ENCODE peak calls at places on chromosomes 11 and 22, in eight cellular contexts. One of them, this sample, is unnamed.

GRCh38 chr11:111663820-111664219 is 61.6 kb downstream of the SIK2 start:
- DNase-seq in GM20000: no peak
- DNase-seq in GM23338: no peak
- DNase-seq in mammary epithelial cell: no peak
- DNase-seq in IMR-90: no peak
- DNase-seq in cardiac fibroblast: peak; percentile 76
- DNase-seq in cardiac muscle cell: no peak
- DNase-seq in tibial artery: peak; percentile 52
- DNase-seq in this sample: peak; percentile 46

GRCh38 chr11:46120361-46120710 is 918 bp downstream of the PHF21A start:
- DNase-seq in GM20000: peak; percentile 25
- DNase-seq in GM23338: no peak
- DNase-seq in mammary epithelial cell: no peak
- DNase-seq in IMR-90: no peak
- DNase-seq in cardiac fibroblast: no peak
- DNase-seq in cardiac muscle cell: peak; percentile 49
- DNase-seq in tibial artery: peak; percentile 31
- DNase-seq in this sample: peak; percentile 16

GRCh38 chr11:27097538-27097937 is 56.9 kb downstream of the BBOX1 start:
- DNase-seq in GM20000: no peak
- DNase-seq in GM23338: no peak
- DNase-seq in mammary epithelial cell: no peak
- DNase-seq in IMR-90: no peak
- DNase-seq in cardiac fibroblast: no peak
- DNase-seq in cardiac muscle cell: no peak
- DNase-seq in tibial artery: no peak
- DNase-seq in this sample: no peak

GRCh38 chr22:42114721-42115120 is 15.9 kb downstream of the CYP2D6 start:
- DNase-seq in GM20000: no peak
- DNase-seq in GM23338: peak; percentile 86
- DNase-seq in mammary epithelial cell: no peak
- DNase-seq in IMR-90: peak; percentile 6
- DNase-seq in cardiac fibroblast: peak; percentile 26
- DNase-seq in cardiac muscle cell: no peak
- DNase-seq in tibial artery: no peak
- DNase-seq in this sample: peak; percentile 68

GRCh38 chr22:37982938-37983859 is 1.2 kb downstream of the SOX10 start:
- DNase-seq in GM20000: no peak
- DNase-seq in GM23338: peak; percentile 87
- DNase-seq in mammary epithelial cell: no peak
- DNase-seq in IMR-90: no peak
- DNase-seq in cardiac fibroblast: no peak
- DNase-seq in cardiac muscle cell: no peak
- DNase-seq in tibial artery: no peak
- DNase-seq in this sample: no peak

GRCh38 chr11:13152264-13152663 is 125.3 kb upstream of the BMAL1 start:
- DNase-seq in GM20000: no peak
- DNase-seq in GM23338: no peak
- DNase-seq in mammary epithelial cell: no peak
- DNase-seq in IMR-90: no peak
- DNase-seq in cardiac fibroblast: no peak
- DNase-seq in cardiac muscle cell: no peak
- DNase-seq in tibial artery: no peak
- DNase-seq in this sample: no peak

GRCh38 chr11:47864910-47865309 is 16.8 kb upstream of the NUP160 start:
- DNase-seq in GM20000: no peak
- DNase-seq in GM23338: no peak
- DNase-seq in mammary epithelial cell: no peak
- DNase-seq in IMR-90: no peak
- DNase-seq in cardiac fibroblast: no peak
- DNase-seq in cardiac muscle cell: no peak
- DNase-seq in tibial artery: no peak
- DNase-seq in this sample: no peak

GRCh38 chr11:82757660-82758301 is 24.1 kb upstream of the FAM181B start:
- DNase-seq in GM20000: no peak
- DNase-seq in GM23338: no peak
- DNase-seq in mammary epithelial cell: no peak
- DNase-seq in IMR-90: no peak
- DNase-seq in cardiac fibroblast: no peak
- DNase-seq in cardiac muscle cell: no peak
- DNase-seq in tibial artery: no peak
- DNase-seq in this sample: no peak

GRCh38 chr11:93478841-93479240 is 64.3 kb downstream of the SMCO4 start:
- DNase-seq in GM20000: no peak
- DNase-seq in GM23338: no peak
- DNase-seq in mammary epithelial cell: no peak
- DNase-seq in IMR-90: no peak
- DNase-seq in cardiac fibroblast: no peak
- DNase-seq in cardiac muscle cell: no peak
- DNase-seq in tibial artery: no peak
- DNase-seq in this sample: no peak

GRCh38 chr22:19406846-19407245 is 24.7 kb downstream of the HIRA start:
- DNase-seq in GM20000: no peak
- DNase-seq in GM23338: no peak
- DNase-seq in mammary epithelial cell: no peak
- DNase-seq in IMR-90: no peak
- DNase-seq in cardiac fibroblast: no peak
- DNase-seq in cardiac muscle cell: peak; percentile 87
- DNase-seq in tibial artery: no peak
- DNase-seq in this sample: no peak

GRCh38 chr11:122882809-122883681 is 486 bp downstream of the JHY start:
- DNase-seq in GM20000: peak; percentile 51
- DNase-seq in GM23338: peak; percentile 77
- DNase-seq in mammary epithelial cell: peak; percentile 61
- DNase-seq in IMR-90: peak; percentile 55
- DNase-seq in cardiac fibroblast: peak; percentile 84
- DNase-seq in cardiac muscle cell: peak; percentile 46
- DNase-seq in tibial artery: peak; percentile 47
- DNase-seq in this sample: peak; percentile 10

GRCh38 chr11:16184588-16184987 is 171.8 kb downstream of the SOX6 start:
- DNase-seq in GM20000: no peak
- DNase-seq in GM23338: no peak
- DNase-seq in mammary epithelial cell: peak; percentile 76
- DNase-seq in IMR-90: peak; percentile 92
- DNase-seq in cardiac fibroblast: peak; percentile 37
- DNase-seq in cardiac muscle cell: no peak
- DNase-seq in tibial artery: no peak
- DNase-seq in this sample: no peak

GRCh38 chr22:29912605-29913398 is 29.8 kb downstream of the MTMR3 start:
- DNase-seq in GM20000: no peak
- DNase-seq in GM23338: no peak
- DNase-seq in mammary epithelial cell: peak; percentile 35
- DNase-seq in IMR-90: peak; percentile 93
- DNase-seq in cardiac fibroblast: peak; percentile 89
- DNase-seq in cardiac muscle cell: no peak
- DNase-seq in tibial artery: no peak
- DNase-seq in this sample: no peak

GRCh38 chr11:116929393-116930090 is 92.1 kb upstream of the APOA1 start:
- DNase-seq in GM20000: no peak
- DNase-seq in GM23338: no peak
- DNase-seq in mammary epithelial cell: no peak
- DNase-seq in IMR-90: peak; percentile 19
- DNase-seq in cardiac fibroblast: peak; percentile 40
- DNase-seq in cardiac muscle cell: no peak
- DNase-seq in tibial artery: no peak
- DNase-seq in this sample: no peak

GRCh38 chr11:116928845-116929244 is 91.4 kb upstream of the APOA1 start:
- DNase-seq in GM20000: no peak
- DNase-seq in GM23338: no peak
- DNase-seq in mammary epithelial cell: no peak
- DNase-seq in IMR-90: no peak
- DNase-seq in cardiac fibroblast: peak; percentile 20
- DNase-seq in cardiac muscle cell: no peak
- DNase-seq in tibial artery: no peak
- DNase-seq in this sample: no peak

GRCh38 chr11:116928102-116928777 is 90.8 kb upstream of the APOA1 start:
- DNase-seq in GM20000: peak; percentile 44
- DNase-seq in GM23338: no peak
- DNase-seq in mammary epithelial cell: no peak
- DNase-seq in IMR-90: no peak
- DNase-seq in cardiac fibroblast: peak; percentile 13
- DNase-seq in cardiac muscle cell: no peak
- DNase-seq in tibial artery: no peak
- DNase-seq in this sample: no peak

GRCh38 chr11:116925050-116925449 is 87.6 kb upstream of the APOA1 start:
- DNase-seq in GM20000: no peak
- DNase-seq in GM23338: peak; percentile 20
- DNase-seq in mammary epithelial cell: no peak
- DNase-seq in IMR-90: no peak
- DNase-seq in cardiac fibroblast: no peak
- DNase-seq in cardiac muscle cell: no peak
- DNase-seq in tibial artery: no peak
- DNase-seq in this sample: no peak

DNA sequence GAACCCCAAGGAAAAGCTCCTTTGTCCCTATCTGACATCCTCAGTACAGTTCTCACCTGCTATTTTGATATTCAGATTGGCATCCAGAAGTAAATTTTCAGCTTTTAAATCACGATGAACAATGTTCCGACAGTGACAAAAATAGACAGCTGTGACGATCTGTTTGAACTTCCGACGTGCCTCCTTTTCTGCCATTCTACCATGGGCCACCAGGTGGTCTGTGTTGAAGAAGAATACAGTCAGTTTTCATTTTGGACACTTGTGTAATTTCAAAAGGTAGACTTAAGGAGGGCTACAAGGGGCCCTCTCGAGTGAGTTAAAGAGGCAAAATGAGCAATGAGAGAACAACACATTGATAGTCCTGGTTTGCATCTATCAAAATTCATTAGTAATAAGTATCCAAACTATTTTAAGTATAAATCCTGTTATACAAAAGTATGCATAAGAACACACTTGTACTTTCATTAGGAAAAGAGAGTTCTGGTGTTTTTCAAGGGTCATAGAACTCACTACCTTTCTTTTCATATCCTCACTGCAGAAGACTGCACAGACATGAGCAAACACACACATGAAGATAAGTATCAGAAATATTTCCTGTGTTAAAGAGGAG is 89.8 kb upstream of the APOA1 start:
- DNase-seq in GM20000: no peak
- DNase-seq in GM23338: no peak
- DNase-seq in mammary epithelial cell: no peak
- DNase-seq in IMR-90: no peak
- DNase-seq in cardiac fibroblast: no peak
- DNase-seq in cardiac muscle cell: peak; percentile 23
- DNase-seq in tibial artery: no peak
- DNase-seq in this sample: peak; percentile 23
- TF ChIP-seq CTCF in GM20000: peak; percentile 19
- TF ChIP-seq CTCF in GM23338: peak; percentile 24
- TF ChIP-seq CTCF in mammary epithelial cell: no peak
- TF ChIP-seq CTCF in IMR-90: peak; percentile 15
- TF ChIP-seq CTCF in cardiac fibroblast: peak; percentile 49
- TF ChIP-seq CTCF in cardiac muscle cell: peak; percentile 36
- TF ChIP-seq CTCF in tibial artery: peak; percentile 25
- TF ChIP-seq CTCF in this sample: peak; percentile 57

GRCh38 chr11:3057069-3057963 is at the start of gene CARS1:
- DNase-seq in GM20000: peak; percentile 96
- DNase-seq in GM23338: peak; percentile 98
- DNase-seq in mammary epithelial cell: peak; percentile 94
- DNase-seq in IMR-90: peak; percentile 93
- DNase-seq in cardiac fibroblast: peak; percentile 95
- DNase-seq in cardiac muscle cell: peak; percentile 97
- DNase-seq in tibial artery: peak; percentile 97
- DNase-seq in this sample: peak; percentile 91

GRCh38 chr11:3055881-3056280 is 1.3 kb downstream of the CARS1 start:
- DNase-seq in GM20000: no peak
- DNase-seq in GM23338: no peak
- DNase-seq in mammary epithelial cell: no peak
- DNase-seq in IMR-90: no peak
- DNase-seq in cardiac fibroblast: no peak
- DNase-seq in cardiac muscle cell: no peak
- DNase-seq in tibial artery: no peak
- DNase-seq in this sample: no peak

GRCh38 chr11:3056296-3057068 is 741 bp downstream of the CARS1 start:
- DNase-seq in GM20000: no peak
- DNase-seq in GM23338: peak; percentile 38
- DNase-seq in mammary epithelial cell: peak; percentile 16
- DNase-seq in IMR-90: no peak
- DNase-seq in cardiac fibroblast: peak; percentile 18
- DNase-seq in cardiac muscle cell: no peak
- DNase-seq in tibial artery: no peak
- DNase-seq in this sample: no peak

GRCh38 chr11:3060436-3061025 is 3.3 kb upstream of the CARS1 start:
- DNase-seq in GM20000: no peak
- DNase-seq in GM23338: no peak
- DNase-seq in mammary epithelial cell: no peak
- DNase-seq in IMR-90: no peak
- DNase-seq in cardiac fibroblast: no peak
- DNase-seq in cardiac muscle cell: no peak
- DNase-seq in tibial artery: no peak
- DNase-seq in this sample: no peak

GRCh38 chr11:3058753-3059664 is 1.8 kb upstream of the CARS1 start:
- DNase-seq in GM20000: no peak
- DNase-seq in GM23338: peak; percentile 85
- DNase-seq in mammary epithelial cell: peak; percentile 65
- DNase-seq in IMR-90: peak; percentile 92
- DNase-seq in cardiac fibroblast: peak; percentile 72
- DNase-seq in cardiac muscle cell: no peak
- DNase-seq in tibial artery: peak; percentile 57
- DNase-seq in this sample: no peak
- TF ChIP-seq CTCF in GM20000: no peak
- TF ChIP-seq CTCF in GM23338: peak; percentile 5
- TF ChIP-seq CTCF in mammary epithelial cell: no peak
- TF ChIP-seq CTCF in IMR-90: no peak
- TF ChIP-seq CTCF in cardiac fibroblast: peak; percentile 21
- TF ChIP-seq CTCF in cardiac muscle cell: no peak
- TF ChIP-seq CTCF in tibial artery: no peak
- TF ChIP-seq CTCF in this sample: no peak

GRCh38 chr11:81444306-81444705 is 1289.4 kb downstream of the FAM181B start:
- DNase-seq in GM20000: no peak
- DNase-seq in GM23338: peak; percentile 44
- DNase-seq in mammary epithelial cell: no peak
- DNase-seq in IMR-90: no peak
- DNase-seq in cardiac fibroblast: no peak
- DNase-seq in cardiac muscle cell: no peak
- DNase-seq in tibial artery: no peak
- DNase-seq in this sample: no peak
- TF ChIP-seq CTCF in GM20000: no peak
- TF ChIP-seq CTCF in GM23338: peak; percentile 78
- TF ChIP-seq CTCF in mammary epithelial cell: peak; percentile 13
- TF ChIP-seq CTCF in IMR-90: no peak
- TF ChIP-seq CTCF in cardiac fibroblast: no peak
- TF ChIP-seq CTCF in cardiac muscle cell: no peak
- TF ChIP-seq CTCF in tibial artery: no peak
- TF ChIP-seq CTCF in this sample: no peak

GRCh38 chr11:84714316-84714780 is 912.8 kb downstream of the DLG2 start:
- DNase-seq in GM20000: peak; percentile 56
- DNase-seq in GM23338: peak; percentile 91
- DNase-seq in mammary epithelial cell: peak; percentile 45
- DNase-seq in IMR-90: peak; percentile 6
- DNase-seq in cardiac fibroblast: peak; percentile 5
- DNase-seq in cardiac muscle cell: peak; percentile 87
- DNase-seq in tibial artery: no peak
- DNase-seq in this sample: peak; percentile 38
- TF ChIP-seq CTCF in GM20000: peak; percentile 6
- TF ChIP-seq CTCF in GM23338: peak; percentile 92
- TF ChIP-seq CTCF in mammary epithelial cell: peak; percentile 53
- TF ChIP-seq CTCF in IMR-90: peak; percentile 36
- TF ChIP-seq CTCF in cardiac fibroblast: peak; percentile 33
- TF ChIP-seq CTCF in cardiac muscle cell: peak; percentile 19
- TF ChIP-seq CTCF in tibial artery: peak; percentile 12
- TF ChIP-seq CTCF in this sample: peak; percentile 69

This sample was measured in BE2C.